ENCODE peak calls at places on chromosome 15, in six cellular contexts. N is WTC11, W is HepG2, R is HCT116, L is H1, G is GM12878. V is an unnamed sample.

GRCh38 chr15:81752149-81752942 is 293.5 kb downstream of the MEX3B start:
- DNase-seq in N (no peak), W (no peak), R (no peak), L (no peak), G (no peak), V (no peak)

GRCh38 chr15:40252438-40253178 is 13.7 kb downstream of the PAK6 start:
- DNase-seq in N (peak), W (no peak), R (peak), L (no peak), G (no peak), V (no peak)

GRCh38 chr15:42032376-42033213 is 11.8 kb upstream of the PLA2G4E start:
- DNase-seq in N (no peak), W (no peak), R (no peak), L (no peak), G (peak), V (no peak)

GRCh38 chr15:37877851-37878577 is 56.4 kb upstream of the TMCO5A start:
- DNase-seq in N (no peak), W (no peak), R (peak), L (no peak), G (no peak), V (no peak)

GRCh38 chr15:41945221-41945620 is 27.1 kb downstream of the EHD4 start:
- DNase-seq in N (no peak), W (no peak), R (no peak), L (no peak), G (no peak), V (no peak)

GRCh38 chr15:98668566-98669308 is 20.4 kb downstream of the IGF1R start:
- DNase-seq in N (no peak), W (no peak), R (peak), L (no peak), G (peak), V (no peak)

GRCh38 chr15:57551717-57552677 is 39.7 kb upstream of the MYZAP start:
- DNase-seq in N (peak), W (peak), R (peak), L (peak), G (no peak), V (no peak)

GRCh38 chr15:92733934-92734521 is 78.5 kb upstream of the FAM174B start:
- DNase-seq in N (peak), W (no peak), R (no peak), L (no peak), G (no peak), V (peak)

GRCh38 chr15:50883903-50884302 is 24.6 kb upstream of the AP4E1 start:
- DNase-seq in N (no peak), W (no peak), R (no peak), L (no peak), G (peak), V (no peak)

GRCh38 chr15:62416535-62416934 is 251.4 kb upstream of the C2CD4B start:
- DNase-seq in N (no peak), W (no peak), R (no peak), L (no peak), G (no peak), V (no peak)

GRCh38 chr15:40452296-40453090 is 11.7 kb downstream of the BAHD1 start:
- DNase-seq in N (no peak), W (no peak), R (no peak), L (no peak), G (no peak), V (no peak)

GRCh38 chr15:51377038-51377761 is 35.7 kb downstream of the GLDN start:
- DNase-seq in N (no peak), W (no peak), R (no peak), L (no peak), G (no peak), V (no peak)

GRCh38 chr15:95839367-95839782 is 491.1 kb upstream of the NR2F2 start:
- DNase-seq in N (no peak), W (no peak), R (no peak), L (no peak), G (peak), V (no peak)

GRCh38 chr15:38190501-38190900 is 62.1 kb upstream of the SPRED1 start:
- DNase-seq in N (no peak), W (no peak), R (no peak), L (no peak), G (no peak), V (no peak)

GRCh38 chr15:70955151-70955550 is 62.5 kb downstream of the LRRC49 start:
- DNase-seq in N (no peak), W (no peak), R (no peak), L (no peak), G (no peak), V (no peak)

GRCh38 chr15:74957301-74958035 is 896 bp upstream of the RPP25 start:
- DNase-seq in N (peak), W (no peak), R (no peak), L (no peak), G (no peak), V (no peak)

GRCh38 chr15:97652700-97653167 is 307.8 kb upstream of the ARRDC4 start:
- DNase-seq in N (peak), W (no peak), R (no peak), L (no peak), G (no peak), V (no peak)

GRCh38 chr15:59298255-59298856 is 74.3 kb downstream of the MYO1E start:
- DNase-seq in N (no peak), W (no peak), R (peak), L (no peak), G (peak), V (no peak)

GRCh38 chr15:49830411-49830810 is 209.6 kb downstream of the DTWD1 start:
- DNase-seq in N (no peak), W (no peak), R (no peak), L (no peak), G (no peak), V (no peak)

GRCh38 chr15:73284073-73284472 is 84.7 kb downstream of the HCN4 start:
- DNase-seq in N (no peak), W (no peak), R (no peak), L (no peak), G (no peak), V (no peak)

GRCh38 chr15:58521293-58521991 is 89.7 kb downstream of the LIPC start:
- DNase-seq in N (peak), W (peak), R (peak), L (peak), G (no peak), V (peak)

GRCh38 chr15:50685976-50686467 is 575 bp downstream of the TRPM7 start:
- DNase-seq in N (peak), W (peak), R (no peak), L (peak), G (peak), V (peak)

GRCh38 chr15:78315686-78316085 is 16.3 kb upstream of the SKIC8 start:
- DNase-seq in N (peak), W (peak), R (no peak), L (no peak), G (no peak), V (peak)

GRCh38 chr15:66922608-66923007 is 142.8 kb upstream of the SMAD3 start:
- DNase-seq in N (no peak), W (no peak), R (no peak), L (no peak), G (no peak), V (no peak)

GRCh38 chr15:80153900-80154299 is 1.1 kb downstream of the FAH start:
- DNase-seq in N (no peak), W (no peak), R (no peak), L (no peak), G (no peak), V (peak)

GRCh38 chr15:40832903-40833302 is 4.4 kb upstream of the PPP1R14D start:
- DNase-seq in N (no peak), W (no peak), R (no peak), L (no peak), G (no peak), V (no peak)

GRCh38 chr15:92725171-92725570 is 69.6 kb upstream of the FAM174B start:
- DNase-seq in N (no peak), W (no peak), R (no peak), L (no peak), G (no peak), V (no peak)

GRCh38 chr15:35618260-35619188 is 72.6 kb upstream of the DPH6 start:
- DNase-seq in N (no peak), W (no peak), R (no peak), L (no peak), G (no peak), V (no peak)

GRCh38 chr15:43518073-43518761 is 809 bp downstream of the MAP1A start:
- DNase-seq in N (peak), W (no peak), R (no peak), L (no peak), G (no peak), V (peak)

GRCh38 chr15:59632714-59633113 is 21.1 kb downstream of the GCNT3 start:
- DNase-seq in N (peak), W (peak), R (no peak), L (peak), G (no peak), V (peak)

GRCh38 chr15:40536501-40536900 is 28.3 kb downstream of the CCDC32 start:
- DNase-seq in N (no peak), W (no peak), R (no peak), L (no peak), G (no peak), V (no peak)

GRCh38 chr15:96053039-96054021 is 277.2 kb upstream of the NR2F2 start:
- DNase-seq in N (peak), W (peak), R (peak), L (no peak), G (no peak), V (peak)

GRCh38 chr15:93308026-93308670 is 219.1 kb upstream of the RGMA start:
- DNase-seq in N (no peak), W (no peak), R (no peak), L (no peak), G (no peak), V (no peak)

GRCh38 chr15:100900895-100901169 is 18.3 kb upstream of the LRRK1 start:
- DNase-seq in N (no peak), W (no peak), R (no peak), L (no peak), G (no peak), V (no peak)
- TF ChIP-seq ATF3 in N (no peak), W (no peak), R (no peak), L (no peak), G (no peak), V (no peak)

GRCh38 chr15:89363133-89363532 is 28.5 kb upstream of the POLG start:
- DNase-seq in N (no peak), W (no peak), R (no peak), L (no peak), G (no peak), V (no peak)

GRCh38 chr15:89362203-89363101 is 27.8 kb upstream of the POLG start:
- DNase-seq in N (no peak), W (no peak), R (no peak), L (no peak), G (no peak), V (no peak)

GRCh38 chr15:89360294-89360971 is 25.8 kb upstream of the POLG start:
- DNase-seq in N (peak), W (no peak), R (no peak), L (no peak), G (no peak), V (no peak)

GRCh38 chr15:89359471-89360293 is 25.1 kb upstream of the POLG start:
- DNase-seq in N (no peak), W (no peak), R (no peak), L (no peak), G (no peak), V (no peak)

GRCh38 chr15:89361451-89362202 is 27.0 kb upstream of the POLG start:
- DNase-seq in N (peak), W (peak), R (no peak), L (no peak), G (no peak), V (peak)
- TF ChIP-seq ATF3 in N (peak), W (peak), R (no peak), L (no peak), G (no peak), V (no peak)

DNA sequence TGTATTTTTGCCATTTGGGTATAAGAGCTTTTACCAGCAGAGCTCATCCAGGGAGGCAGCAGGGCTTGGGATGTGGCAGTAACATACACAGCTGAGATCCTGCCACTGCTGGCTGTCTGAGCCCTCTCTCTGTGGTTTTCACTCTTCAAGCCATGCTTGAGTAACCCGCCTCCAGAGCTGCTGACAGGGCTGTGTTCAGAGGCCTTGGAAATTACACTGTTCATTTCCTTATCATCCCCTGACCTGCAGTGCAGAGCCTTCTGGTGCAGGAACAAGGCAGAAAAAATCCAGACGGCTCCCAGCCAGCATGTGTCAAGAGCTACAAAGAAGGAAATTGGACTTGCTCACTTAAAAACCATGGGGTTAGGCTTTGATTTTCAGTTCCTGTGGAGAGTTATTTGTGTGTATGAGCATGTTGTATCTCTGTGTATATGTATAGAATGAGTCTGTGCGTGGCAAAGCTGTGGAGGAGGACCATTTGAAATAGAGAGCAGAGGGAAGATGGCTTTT is 47.0 kb downstream of the ZNF609 start:
- DNase-seq in N (no peak), W (peak), R (no peak), L (no peak), G (peak), V (peak)
- TF ChIP-seq ATF3 in N (no peak), W (no peak), R (no peak), L (no peak), G (no peak), V (no peak)

DNA sequence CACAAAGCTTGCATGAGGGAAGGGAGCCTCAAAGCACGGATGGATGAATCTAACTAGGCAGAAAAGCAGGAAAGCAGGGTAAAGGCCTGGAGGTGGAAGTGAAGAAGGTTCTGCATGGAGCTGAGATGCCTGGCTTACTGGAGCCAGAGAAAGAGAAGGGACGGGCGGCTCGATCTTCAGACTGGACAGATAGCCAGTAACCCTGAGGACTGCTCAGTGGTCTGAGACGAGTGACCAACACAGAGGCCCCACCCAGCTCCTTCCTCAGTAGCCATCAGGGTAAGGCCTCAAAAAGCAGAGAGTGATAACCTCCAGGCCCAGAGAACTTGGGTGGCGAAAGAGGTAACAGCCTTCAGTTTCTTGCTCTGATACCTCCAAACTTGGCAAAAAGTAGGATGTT is 6.4 kb downstream of the CLN6 start:
- DNase-seq in N (no peak), W (no peak), R (no peak), L (no peak), G (no peak), V (no peak)
- TF ChIP-seq ATF3 in N (no peak), W (no peak), R (no peak), L (no peak), G (no peak), V (no peak)

GRCh38 chr15:68986292-68986691 is 28.2 kb upstream of the NOX5 start:
- DNase-seq in N (no peak), W (no peak), R (no peak), L (no peak), G (no peak), V (no peak)
- TF ChIP-seq ATF3 in N (no peak), W (no peak), R (no peak), L (no peak), G (no peak), V (no peak)

DNA sequence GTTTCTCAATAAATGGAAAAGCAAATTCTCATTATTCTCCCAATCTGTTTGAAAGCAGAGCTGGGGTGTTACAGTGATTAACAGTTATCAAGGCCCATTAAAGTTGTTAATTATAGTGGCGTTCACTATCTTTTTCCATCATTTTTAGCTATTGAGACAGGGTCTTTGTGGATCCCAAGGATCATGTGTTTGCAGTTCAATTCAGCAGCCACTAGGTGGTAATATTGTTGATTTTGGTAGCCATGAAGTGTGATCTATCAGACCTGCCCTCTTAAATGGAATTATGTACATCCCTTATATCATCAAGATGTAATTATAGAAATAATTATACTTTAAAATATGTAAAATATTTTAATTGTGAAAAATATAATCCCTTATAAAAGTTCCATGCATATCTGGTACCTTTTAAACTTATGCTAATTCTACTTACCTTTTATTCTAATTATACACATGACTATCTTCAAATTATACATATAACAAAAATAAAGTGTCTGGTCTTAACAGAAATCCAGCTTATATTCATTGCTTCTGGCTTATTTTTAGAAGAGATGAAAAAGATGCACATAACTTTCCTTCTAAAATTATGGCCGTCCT is 126.4 kb downstream of the GREM1 start:
- DNase-seq in N (no peak), W (peak), R (peak), L (no peak), G (no peak), V (peak)
- TF ChIP-seq ATF3 in N (no peak), W (no peak), R (no peak), L (no peak), G (no peak), V (no peak)

GRCh38 chr15:47806008-47806407 is 88.7 kb downstream of the SEMA6D start:
- DNase-seq in N (no peak), W (no peak), R (no peak), L (no peak), G (no peak), V (no peak)
- TF ChIP-seq ATF3 in N (no peak), W (no peak), R (no peak), L (no peak), G (no peak), V (no peak)

DNA sequence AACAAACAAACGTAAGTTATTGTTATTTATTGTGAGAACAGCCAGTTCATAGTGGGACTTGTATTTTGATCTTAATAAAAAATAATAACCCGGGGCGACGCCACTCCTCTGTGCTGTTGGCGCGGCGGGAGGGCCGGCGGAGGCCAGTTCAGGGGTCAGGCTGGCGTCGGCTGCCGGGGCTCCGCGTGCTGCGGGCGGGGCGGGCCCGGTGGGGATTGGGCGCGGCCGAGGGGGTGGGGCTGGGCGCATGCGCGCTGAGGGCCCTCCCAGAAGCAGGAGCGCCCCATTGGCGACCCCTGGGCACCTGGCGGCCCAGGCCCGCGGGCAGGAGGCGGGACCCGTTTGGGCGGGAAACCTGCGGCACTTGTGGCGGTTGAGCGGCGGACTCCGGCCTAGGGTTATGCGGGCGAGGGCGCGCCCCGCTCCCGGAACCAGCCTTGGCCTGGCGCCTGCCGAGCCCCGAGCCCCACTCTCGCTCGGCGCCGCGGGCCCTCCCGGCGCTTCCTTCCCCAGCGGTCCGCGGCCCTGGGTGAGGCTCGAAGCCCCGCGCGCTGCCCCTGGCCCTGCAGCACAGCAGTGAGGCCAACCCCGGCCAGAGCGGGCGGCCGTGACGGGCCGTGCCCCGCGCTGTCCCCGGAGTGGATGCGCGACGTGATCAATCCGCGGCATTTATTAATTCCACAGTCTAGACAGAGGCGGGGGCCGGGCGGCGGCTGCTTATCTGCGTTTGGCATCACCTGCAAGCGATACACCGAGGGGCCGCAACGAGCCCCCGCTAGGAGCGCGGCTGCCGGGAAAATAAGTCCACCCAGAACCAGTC is 6.0 kb downstream of the ISL2 start:
- DNase-seq in N (peak), W (no peak), R (no peak), L (no peak), G (no peak), V (no peak)
- TF ChIP-seq ATF3 in N (no peak), W (no peak), R (no peak), L (no peak), G (no peak), V (no peak)

GRCh38 chr15:55824857-55825613 is 82.1 kb upstream of the PRTG start:
- DNase-seq in N (peak), W (no peak), R (no peak), L (no peak), G (no peak), V (no peak)

GRCh38 chr15:55827204-55827603 is 84.3 kb upstream of the PRTG start:
- DNase-seq in N (no peak), W (no peak), R (no peak), L (no peak), G (no peak), V (no peak)

GRCh38 chr15:55820043-55820442 is 77.1 kb upstream of the PRTG start:
- DNase-seq in N (no peak), W (no peak), R (no peak), L (no peak), G (no peak), V (no peak)

GRCh38 chr15:55823191-55823670 is 80.3 kb upstream of the PRTG start:
- DNase-seq in N (no peak), W (no peak), R (no peak), L (no peak), G (no peak), V (no peak)

DNA sequence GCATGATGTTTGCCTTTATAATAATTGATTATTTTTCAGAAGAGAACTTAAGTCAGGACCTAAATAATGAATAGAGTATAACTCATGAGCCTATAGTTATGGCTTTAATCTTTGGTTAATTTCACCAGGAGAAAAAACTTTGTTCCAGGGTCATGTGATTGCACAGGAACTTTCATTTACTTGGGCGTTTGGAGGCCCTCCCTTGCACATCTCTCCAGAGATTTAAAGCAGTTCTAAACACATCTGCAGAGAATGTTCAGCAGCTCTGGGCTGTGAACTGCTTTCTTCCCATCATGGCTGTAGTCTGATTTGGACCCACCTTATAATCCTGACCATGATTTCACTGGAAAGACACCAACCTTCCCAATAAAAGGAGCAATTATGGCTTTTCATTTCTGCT is 80.7 kb upstream of the PRTG start:
- DNase-seq in N (no peak), W (no peak), R (no peak), L (no peak), G (no peak), V (no peak)
- TF ChIP-seq ATF3 in N (no peak), W (no peak), R (no peak), L (no peak), G (no peak), V (no peak)

V was measured in K562.